ENCODE peak calls at places on chromosomes 7 and 10, in six cellular contexts. A is HTR-8/SVneo, W is EH, J is A549, P is HT1080, L is SW 1271. Z is an unnamed sample.

GRCh38 chr7:12403287-12404181 is at the start of gene VWDE:
- DNase-seq in W (no peak), J (peak), P (peak), A (peak), L (peak), Z (no peak)

GRCh38 chr10:89478085-89478738 is 57.2 kb downstream of the SLC16A12 start:
- DNase-seq in A (no peak), W (no peak), P (no peak), J (peak), L (no peak), Z (no peak)

GRCh38 chr7:149707448-149707886 is 65.9 kb downstream of the ZNF467 start:
- DNase-seq in L (no peak), A (no peak), P (peak), W (peak), J (peak), Z (no peak)

GRCh38 chr10:64115913-64116643 is 594.9 kb downstream of the REEP3 start:
- DNase-seq in W (peak), P (no peak), A (no peak), J (peak), L (peak), Z (no peak)

GRCh38 chr10:86365346-86366032 is 1.1 kb downstream of the GRID1 start:
- DNase-seq in A (no peak), P (no peak), J (no peak), W (no peak), L (peak), Z (no peak)

GRCh38 chr7:151923097-151923876 is 33.0 kb upstream of the GALNTL5 start:
- DNase-seq in L (no peak), J (no peak), W (no peak), A (no peak), P (no peak), Z (no peak)

GRCh38 chr7:36336380-36336779 is 53.3 kb upstream of the ANLN start:
- DNase-seq in J (no peak), P (no peak), W (no peak), L (no peak), A (no peak), Z (no peak)

GRCh38 chr10:129085821-129086220 is 381.2 kb upstream of the MGMT start:
- DNase-seq in J (no peak), A (no peak), L (no peak), W (no peak), P (no peak), Z (no peak)

GRCh38 chr7:38318803-38319416 is 45.5 kb upstream of the TARP start:
- DNase-seq in W (peak), P (peak), L (peak), J (peak), A (peak), Z (peak)

GRCh38 chr7:44990520-44991023 is 9.4 kb upstream of the CCM2 start:
- DNase-seq in L (no peak), P (peak), J (no peak), W (peak), A (no peak), Z (no peak)

GRCh38 chr10:123007558-123008378 is 827 bp downstream of the IKZF5 start:
- DNase-seq in L (peak), P (peak), W (peak), A (no peak), J (peak), Z (peak)

GRCh38 chr10:79182763-79183467 is 114.1 kb downstream of the ZMIZ1 start:
- DNase-seq in L (no peak), W (no peak), P (peak), J (no peak), A (no peak), Z (no peak)

Z was measured in amniotic stem cell.